ENCODE peak calls at places on chromosomes 7 and 10, in four cellular contexts. C is heart right ventricle, S is pancreas, M is SK-N-SH. R is an unnamed sample.

GRCh38 chr10:122299423-122300075 is 28.5 kb downstream of the BTBD16 start:
- DNase-seq in C (no peak), S (no peak), M (no peak), R (no peak)

GRCh38 chr7:155995183-155995612 is 182.9 kb upstream of the SHH start:
- DNase-seq in C (no peak), M (no peak), S (no peak), R (no peak)

GRCh38 chr7:104795086-104795485 is 218.9 kb upstream of the KMT2E start:
- DNase-seq in C (no peak), M (no peak), S (no peak), R (no peak)

GRCh38 chr10:28592953-28593352 is 60.0 kb downstream of the WAC start:
- DNase-seq in C (no peak), M (no peak), S (no peak), R (no peak)

GRCh38 chr10:103448751-103449150 is 3.4 kb downstream of the CALHM2 start:
- DNase-seq in C (peak), S (no peak), M (no peak), R (no peak)

GRCh38 chr7:156117542-156118245 is 305.4 kb upstream of the SHH start:
- DNase-seq in C (no peak), S (no peak), M (no peak), R (no peak)

GRCh38 chr10:13699216-13699615 is 112.5 kb downstream of the PRPF18 start:
- DNase-seq in S (no peak), C (peak), M (no peak), R (no peak)

GRCh38 chr7:55369427-55369826 is 4.3 kb downstream of the LANCL2 start:
- DNase-seq in C (no peak), S (no peak), M (no peak), R (no peak)

GRCh38 chr10:126536148-126536547 is 134.3 kb downstream of the C10orf90 start:
- DNase-seq in C (no peak), S (no peak), M (no peak), R (no peak)

GRCh38 chr7:115603416-115603815 is 427.1 kb downstream of the TFEC start:
- DNase-seq in C (no peak), S (no peak), M (no peak), R (no peak)

GRCh38 chr7:5586279-5586962 is 162.8 kb upstream of the TNRC18 start:
- DNase-seq in M (peak), S (no peak), C (no peak), R (peak)

GRCh38 chr7:32070406-32071360 is at the start of gene PDE1C:
- DNase-seq in M (peak), S (peak), C (peak), R (no peak)

GRCh38 chr7:152462995-152463713 is 27.4 kb upstream of the KMT2C start:
- DNase-seq in M (no peak), C (peak), S (no peak), R (peak)

GRCh38 chr7:23915196-23915595 is 205.2 kb downstream of the STK31 start:
- DNase-seq in M (no peak), S (no peak), C (no peak), R (no peak)

GRCh38 chr10:93876391-93876790 is 17.4 kb upstream of the SLC35G1 start:
- DNase-seq in S (no peak), M (no peak), C (no peak), R (no peak)

GRCh38 chr7:156470399-156471320 is 169.9 kb upstream of the RNF32 start:
- DNase-seq in M (no peak), S (no peak), C (no peak), R (no peak)

GRCh38 chr10:99431190-99431549 is 746 bp upstream of the GOT1 start:
- DNase-seq in S (peak), C (peak), M (peak), R (peak)

GRCh38 chr10:26251925-26252324 is 35.4 kb downstream of the GAD2 start:
- DNase-seq in S (no peak), C (no peak), M (no peak), R (no peak)

GRCh38 chr7:151793531-151793935 is 83.4 kb downstream of the PRKAG2 start:
- DNase-seq in C (no peak), M (no peak), S (peak), R (no peak)

GRCh38 chr7:101494602-101495329 is 132.1 kb downstream of the COL26A1 start:
- DNase-seq in M (no peak), C (no peak), S (no peak), R (no peak)

DNA sequence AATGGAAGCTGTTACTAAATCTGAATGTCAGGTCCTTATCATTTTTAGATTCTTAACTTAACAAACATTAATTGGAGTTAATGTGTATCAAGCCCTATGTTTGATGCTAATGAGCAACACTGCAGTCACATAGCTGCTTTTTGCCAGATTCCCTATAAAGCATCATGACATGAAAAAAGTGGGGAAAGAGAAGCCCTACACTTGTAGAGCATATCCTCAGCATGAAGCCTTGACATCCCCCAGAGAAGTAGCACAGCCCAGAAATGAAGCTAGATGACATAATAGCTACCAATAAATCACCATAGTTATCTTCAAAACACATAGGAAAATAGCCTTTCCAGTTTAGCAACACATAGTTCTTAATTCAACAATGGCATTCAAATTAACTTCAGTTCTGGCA is 49.2 kb upstream of the CDK1 start:
- DNase-seq in M (no peak), C (no peak), S (no peak), R (no peak)
- TF ChIP-seq CTCF in M (no peak), C (no peak), S (no peak), R (no peak)

DNA sequence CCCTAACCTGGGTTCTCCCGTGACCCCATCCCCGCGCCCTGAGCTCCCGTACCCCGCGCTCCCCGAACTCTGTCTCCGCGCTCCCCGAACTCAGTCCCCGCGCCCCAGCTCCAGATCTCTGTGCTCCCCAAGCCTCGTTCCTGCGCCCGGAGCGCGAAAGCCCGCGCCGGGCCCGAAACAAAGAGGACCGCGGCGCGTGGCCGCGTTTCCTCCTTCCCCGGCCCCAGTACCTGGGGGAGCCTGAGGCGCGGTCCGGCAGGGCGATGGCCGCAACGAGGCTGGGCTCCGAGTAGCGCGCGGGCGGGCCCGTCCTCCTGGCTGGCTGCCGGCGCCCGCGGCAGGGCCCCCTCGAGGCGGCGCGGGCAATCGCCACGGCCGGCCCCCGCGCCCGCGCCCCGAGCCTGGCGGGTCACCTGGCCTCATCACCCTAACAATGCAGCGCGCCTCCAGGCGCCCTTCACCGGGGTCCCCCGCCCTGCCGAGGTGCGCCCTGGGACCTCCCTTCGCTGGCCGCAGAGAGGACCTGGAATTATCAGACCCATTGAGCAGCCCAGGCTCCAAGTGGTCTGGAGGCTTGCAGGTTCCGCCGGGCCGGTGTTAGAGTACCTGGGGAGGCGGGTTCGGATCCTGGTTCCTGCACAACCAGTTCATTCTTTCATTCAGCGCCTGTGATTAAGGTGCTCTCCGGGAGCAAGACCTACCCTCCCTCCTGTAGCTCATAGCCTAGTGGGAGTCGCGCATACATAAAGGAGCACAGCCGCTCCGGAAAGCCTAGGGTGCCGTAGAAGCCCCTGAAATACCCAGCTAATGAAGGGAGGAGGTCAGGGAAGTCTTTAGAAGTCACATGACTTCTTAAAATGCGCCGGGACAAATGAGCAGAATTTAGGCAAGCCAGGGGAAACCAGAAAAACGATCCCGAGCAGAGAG is at the start of gene TNS3:
- DNase-seq in M (peak), C (no peak), S (peak), R (peak)
- H3K4me3 ChIP-seq in M (peak), C (peak), S (peak), R (peak)

DNA sequence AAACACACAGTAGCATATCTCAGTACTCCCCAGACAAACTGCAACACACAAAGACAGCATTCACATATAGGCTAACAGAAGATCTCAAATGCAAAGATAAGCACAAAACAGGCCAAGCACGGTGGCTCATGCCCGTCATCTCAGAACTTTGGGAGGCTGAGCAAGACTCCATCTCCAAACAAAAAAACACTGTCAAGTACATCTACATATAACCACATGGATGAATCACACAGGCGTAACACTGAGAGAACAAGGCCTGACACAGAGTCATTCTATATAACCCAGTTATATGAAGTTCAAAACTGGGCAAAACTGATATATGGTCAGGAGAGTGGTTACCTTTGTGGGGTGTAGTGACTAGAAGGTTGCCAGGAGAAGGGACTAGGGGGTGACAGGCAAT is 506.4 kb downstream of the KCNMA1 start:
- DNase-seq in S (no peak), C (no peak), M (no peak), R (no peak)
- TF ChIP-seq CTCF in S (no peak), C (no peak), M (no peak), R (no peak)

GRCh38 chr7:95545007-95545615 is 51.2 kb downstream of the PDK4 start:
- DNase-seq in M (no peak), C (peak), S (peak), R (no peak)
- H3K4me3 ChIP-seq in M (peak), C (no peak), S (no peak), R (no peak)

GRCh38 chr10:117005454-117006055 is 568 bp upstream of the SHTN1 start:
- DNase-seq in C (no peak), M (no peak), S (no peak), R (peak)
- TF ChIP-seq CTCF in C (no peak), M (peak), S (no peak), R (peak)

DNA sequence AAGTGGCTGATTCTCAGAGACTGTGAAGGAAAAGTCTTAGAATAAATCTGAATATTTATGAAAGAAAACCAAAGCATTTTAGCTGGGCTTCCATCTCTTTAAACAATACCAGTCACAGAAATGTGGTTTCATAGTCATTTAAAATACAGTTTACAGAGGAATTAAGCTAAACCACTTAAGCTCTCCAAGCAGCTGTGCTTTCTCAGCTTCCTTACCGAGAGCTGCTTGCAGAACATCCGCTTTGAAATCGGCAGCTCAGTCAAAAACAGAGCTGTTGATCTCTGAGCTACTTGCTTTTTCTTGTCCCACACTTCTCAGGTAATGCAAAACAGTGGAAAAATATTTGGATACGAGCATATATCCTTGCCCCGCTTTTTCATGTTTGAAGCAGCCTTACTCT is 134.5 kb downstream of the DYNC1I1 start:
- DNase-seq in S (no peak), M (no peak), C (no peak), R (peak)
- H3K4me3 ChIP-seq in S (no peak), M (no peak), C (no peak), R (no peak)